ENCODE peak calls at places on chromosomes 3 and 15, in nine cellular contexts. One of them, this sample, is unnamed. For H3K27me3, the result is how much of the 10 kb centered on the place peaks cover.

GRCh38 chr3:150371741-150372254 is 36.3 kb upstream of the TSC22D2 start:
- DNase-seq in naive thymus-derived CD4-positive, alpha-beta T cell: no peak
- DNase-seq in thyroid gland: peak
- DNase-seq in cardiac muscle cell: peak
- DNase-seq in lower lobe of right lung: no peak
- DNase-seq in NT2/D1: no peak
- DNase-seq in left ventricle myocardium inferior: no peak
- DNase-seq in body of pancreas: peak
- DNase-seq in brain microvascular endothelial cell: peak
- DNase-seq in this sample: peak

GRCh38 chr15:90623854-90624253 is 93.3 kb upstream of the BLM start:
- DNase-seq in cardiac muscle cell: no peak
- DNase-seq in lower lobe of right lung: no peak
- DNase-seq in naive thymus-derived CD4-positive, alpha-beta T cell: no peak
- DNase-seq in NT2/D1: no peak
- DNase-seq in body of pancreas: no peak
- DNase-seq in brain microvascular endothelial cell: no peak
- DNase-seq in thyroid gland: no peak
- DNase-seq in left ventricle myocardium inferior: no peak
- DNase-seq in this sample: peak

GRCh38 chr3:191499307-191500125 is 38.6 kb downstream of the PYDC2 start:
- DNase-seq in lower lobe of right lung: no peak
- DNase-seq in cardiac muscle cell: peak
- DNase-seq in body of pancreas: peak
- DNase-seq in brain microvascular endothelial cell: peak
- DNase-seq in naive thymus-derived CD4-positive, alpha-beta T cell: no peak
- DNase-seq in thyroid gland: peak
- DNase-seq in NT2/D1: no peak
- DNase-seq in left ventricle myocardium inferior: peak
- DNase-seq in this sample: no peak

GRCh38 chr3:147939425-147940196 is 530.4 kb downstream of the ZIC1 start:
- DNase-seq in thyroid gland: no peak
- DNase-seq in left ventricle myocardium inferior: no peak
- DNase-seq in lower lobe of right lung: no peak
- DNase-seq in body of pancreas: no peak
- DNase-seq in naive thymus-derived CD4-positive, alpha-beta T cell: no peak
- DNase-seq in brain microvascular endothelial cell: no peak
- DNase-seq in cardiac muscle cell: peak
- DNase-seq in NT2/D1: no peak
- DNase-seq in this sample: no peak

GRCh38 chr3:197022405-197023231 is 7.0 kb downstream of the MELTF start:
- DNase-seq in body of pancreas: no peak
- DNase-seq in naive thymus-derived CD4-positive, alpha-beta T cell: no peak
- DNase-seq in lower lobe of right lung: no peak
- DNase-seq in NT2/D1: no peak
- DNase-seq in thyroid gland: no peak
- DNase-seq in cardiac muscle cell: peak
- DNase-seq in brain microvascular endothelial cell: no peak
- DNase-seq in left ventricle myocardium inferior: no peak
- DNase-seq in this sample: no peak

GRCh38 chr15:101054116-101054515 is 135.0 kb downstream of the LRRK1 start:
- DNase-seq in naive thymus-derived CD4-positive, alpha-beta T cell: no peak
- DNase-seq in left ventricle myocardium inferior: no peak
- DNase-seq in body of pancreas: no peak
- DNase-seq in NT2/D1: no peak
- DNase-seq in lower lobe of right lung: no peak
- DNase-seq in thyroid gland: no peak
- DNase-seq in brain microvascular endothelial cell: no peak
- DNase-seq in cardiac muscle cell: no peak
- DNase-seq in this sample: no peak

GRCh38 chr3:78725703-78726246 is 1042.0 kb downstream of the ROBO1 start:
- DNase-seq in thyroid gland: no peak
- DNase-seq in lower lobe of right lung: no peak
- DNase-seq in brain microvascular endothelial cell: no peak
- DNase-seq in left ventricle myocardium inferior: no peak
- DNase-seq in NT2/D1: no peak
- DNase-seq in body of pancreas: no peak
- DNase-seq in cardiac muscle cell: no peak
- DNase-seq in naive thymus-derived CD4-positive, alpha-beta T cell: no peak
- DNase-seq in this sample: no peak

GRCh38 chr3:30607032-30607833 is 832 bp downstream of the TGFBR2 start:
- DNase-seq in naive thymus-derived CD4-positive, alpha-beta T cell: peak
- DNase-seq in body of pancreas: peak
- DNase-seq in left ventricle myocardium inferior: peak
- DNase-seq in cardiac muscle cell: peak
- DNase-seq in NT2/D1: peak
- DNase-seq in brain microvascular endothelial cell: no peak
- DNase-seq in thyroid gland: peak
- DNase-seq in lower lobe of right lung: peak
- DNase-seq in this sample: peak

GRCh38 chr15:71136159-71137137 is 21.2 kb downstream of the THSD4 start:
- DNase-seq in naive thymus-derived CD4-positive, alpha-beta T cell: no peak
- DNase-seq in brain microvascular endothelial cell: peak
- DNase-seq in NT2/D1: peak
- DNase-seq in left ventricle myocardium inferior: no peak
- DNase-seq in thyroid gland: peak
- DNase-seq in lower lobe of right lung: no peak
- DNase-seq in cardiac muscle cell: no peak
- DNase-seq in body of pancreas: peak
- DNase-seq in this sample: no peak

GRCh38 chr3:45152307-45152706 is 6.1 kb upstream of the CDCP1 start:
- DNase-seq in naive thymus-derived CD4-positive, alpha-beta T cell: no peak
- DNase-seq in body of pancreas: no peak
- DNase-seq in brain microvascular endothelial cell: no peak
- DNase-seq in NT2/D1: no peak
- DNase-seq in lower lobe of right lung: no peak
- DNase-seq in thyroid gland: no peak
- DNase-seq in left ventricle myocardium inferior: no peak
- DNase-seq in cardiac muscle cell: no peak
- DNase-seq in this sample: no peak

GRCh38 chr3:44685128-44685800 is 27.2 kb upstream of the ZNF502 start:
- DNase-seq in NT2/D1: peak
- DNase-seq in body of pancreas: peak
- DNase-seq in naive thymus-derived CD4-positive, alpha-beta T cell: peak
- DNase-seq in left ventricle myocardium inferior: peak
- DNase-seq in brain microvascular endothelial cell: peak
- DNase-seq in cardiac muscle cell: peak
- DNase-seq in thyroid gland: peak
- DNase-seq in lower lobe of right lung: peak
- DNase-seq in this sample: peak

GRCh38 chr3:33681667-33682066 is 36.4 kb downstream of the CLASP2 start:
- DNase-seq in brain microvascular endothelial cell: no peak
- DNase-seq in lower lobe of right lung: no peak
- DNase-seq in NT2/D1: no peak
- DNase-seq in body of pancreas: no peak
- DNase-seq in cardiac muscle cell: no peak
- DNase-seq in thyroid gland: no peak
- DNase-seq in naive thymus-derived CD4-positive, alpha-beta T cell: no peak
- DNase-seq in left ventricle myocardium inferior: no peak
- DNase-seq in this sample: no peak

GRCh38 chr3:157460253-157460652 is 23.6 kb downstream of the PTX3 start:
- DNase-seq in left ventricle myocardium inferior: no peak
- DNase-seq in naive thymus-derived CD4-positive, alpha-beta T cell: no peak
- DNase-seq in lower lobe of right lung: no peak
- DNase-seq in body of pancreas: no peak
- DNase-seq in NT2/D1: no peak
- DNase-seq in cardiac muscle cell: peak
- DNase-seq in brain microvascular endothelial cell: peak
- DNase-seq in thyroid gland: no peak
- DNase-seq in this sample: no peak

GRCh38 chr15:68431792-68432401 is at the start of gene ITGA11:
- DNase-seq in naive thymus-derived CD4-positive, alpha-beta T cell: no peak
- DNase-seq in NT2/D1: peak
- DNase-seq in cardiac muscle cell: peak
- DNase-seq in left ventricle myocardium inferior: peak
- DNase-seq in thyroid gland: peak
- DNase-seq in body of pancreas: peak
- DNase-seq in lower lobe of right lung: peak
- DNase-seq in brain microvascular endothelial cell: peak
- DNase-seq in this sample: no peak

GRCh38 chr15:90952901-90953677 is 1.6 kb upstream of the RCCD1 start:
- DNase-seq in NT2/D1: no peak
- DNase-seq in cardiac muscle cell: no peak
- DNase-seq in body of pancreas: no peak
- DNase-seq in lower lobe of right lung: no peak
- DNase-seq in brain microvascular endothelial cell: no peak
- DNase-seq in thyroid gland: no peak
- DNase-seq in left ventricle myocardium inferior: no peak
- DNase-seq in naive thymus-derived CD4-positive, alpha-beta T cell: no peak
- DNase-seq in this sample: no peak

GRCh38 chr3:193851941-193852674 is 259.1 kb downstream of the OPA1 start:
- DNase-seq in naive thymus-derived CD4-positive, alpha-beta T cell: no peak
- DNase-seq in thyroid gland: peak
- DNase-seq in lower lobe of right lung: no peak
- DNase-seq in cardiac muscle cell: no peak
- DNase-seq in NT2/D1: peak
- DNase-seq in brain microvascular endothelial cell: no peak
- DNase-seq in body of pancreas: peak
- DNase-seq in left ventricle myocardium inferior: no peak
- DNase-seq in this sample: no peak

GRCh38 chr3:108389361-108389760 is 93.0 kb downstream of the HHLA2 start:
- DNase-seq in brain microvascular endothelial cell: no peak
- DNase-seq in lower lobe of right lung: no peak
- DNase-seq in naive thymus-derived CD4-positive, alpha-beta T cell: no peak
- DNase-seq in cardiac muscle cell: no peak
- DNase-seq in NT2/D1: no peak
- DNase-seq in thyroid gland: no peak
- DNase-seq in left ventricle myocardium inferior: no peak
- DNase-seq in body of pancreas: no peak
- DNase-seq in this sample: no peak

GRCh38 chr3:72488736-72489030 is 359.6 kb downstream of the SHQ1 start:
- DNase-seq in NT2/D1: no peak
- DNase-seq in cardiac muscle cell: no peak
- DNase-seq in lower lobe of right lung: no peak
- DNase-seq in body of pancreas: peak
- DNase-seq in brain microvascular endothelial cell: peak
- DNase-seq in thyroid gland: no peak
- DNase-seq in left ventricle myocardium inferior: no peak
- DNase-seq in naive thymus-derived CD4-positive, alpha-beta T cell: no peak
- DNase-seq in this sample: no peak

GRCh38 chr15:42056934-42057743 is 36.3 kb upstream of the PLA2G4E start:
- DNase-seq in cardiac muscle cell: peak
- DNase-seq in brain microvascular endothelial cell: peak
- DNase-seq in NT2/D1: peak
- DNase-seq in thyroid gland: peak
- DNase-seq in body of pancreas: peak
- DNase-seq in naive thymus-derived CD4-positive, alpha-beta T cell: peak
- DNase-seq in lower lobe of right lung: peak
- DNase-seq in left ventricle myocardium inferior: peak
- DNase-seq in this sample: peak
- H3K4me3 ChIP-seq in cardiac muscle cell: no peak
- H3K4me3 ChIP-seq in brain microvascular endothelial cell: peak
- H3K4me3 ChIP-seq in NT2/D1: no peak
- H3K4me3 ChIP-seq in thyroid gland: peak
- H3K4me3 ChIP-seq in body of pancreas: no peak
- H3K4me3 ChIP-seq in naive thymus-derived CD4-positive, alpha-beta T cell: peak
- H3K4me3 ChIP-seq in lower lobe of right lung: peak
- H3K4me3 ChIP-seq in left ventricle myocardium inferior: peak
- H3K4me3 ChIP-seq in this sample: peak

GRCh38 chr15:77715051-77715450 is 82.3 kb upstream of the LINGO1 start:
- DNase-seq in lower lobe of right lung: no peak
- DNase-seq in cardiac muscle cell: no peak
- DNase-seq in left ventricle myocardium inferior: no peak
- DNase-seq in brain microvascular endothelial cell: no peak
- DNase-seq in body of pancreas: no peak
- DNase-seq in NT2/D1: no peak
- DNase-seq in naive thymus-derived CD4-positive, alpha-beta T cell: no peak
- DNase-seq in thyroid gland: no peak
- DNase-seq in this sample: no peak
- H3K27me3 ChIP-seq in lower lobe of right lung: under half
- H3K27me3 ChIP-seq in cardiac muscle cell: under half
- H3K27me3 ChIP-seq in left ventricle myocardium inferior: under half
- H3K27me3 ChIP-seq in brain microvascular endothelial cell: under half
- H3K27me3 ChIP-seq in body of pancreas: under half
- H3K27me3 ChIP-seq in NT2/D1: under half
- H3K27me3 ChIP-seq in naive thymus-derived CD4-positive, alpha-beta T cell: under half
- H3K27me3 ChIP-seq in thyroid gland: under half
- H3K27me3 ChIP-seq in this sample: under half

DNA sequence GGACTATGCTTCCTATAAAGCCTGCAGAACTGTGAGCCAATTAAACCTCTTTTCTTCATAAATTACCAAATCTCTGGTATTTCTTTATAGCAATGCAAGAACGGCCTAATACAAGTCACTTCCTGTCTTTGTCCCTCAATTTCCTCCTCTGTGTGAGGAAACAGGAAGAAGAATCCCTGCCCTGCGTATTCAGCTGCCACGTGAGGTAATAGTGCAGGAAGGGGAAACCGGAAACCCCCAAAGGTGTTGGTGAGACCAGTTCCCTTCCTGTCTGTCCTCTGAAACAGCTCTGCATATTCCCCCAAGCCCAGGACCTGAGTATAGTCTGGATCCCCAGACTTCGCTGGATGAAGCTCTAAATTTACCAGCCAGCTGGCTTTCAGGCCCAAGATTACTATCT is 18.1 kb upstream of the PTPN23 start:
- DNase-seq in body of pancreas: no peak
- DNase-seq in cardiac muscle cell: no peak
- DNase-seq in NT2/D1: no peak
- DNase-seq in lower lobe of right lung: no peak
- DNase-seq in naive thymus-derived CD4-positive, alpha-beta T cell: peak
- DNase-seq in brain microvascular endothelial cell: no peak
- DNase-seq in thyroid gland: no peak
- DNase-seq in left ventricle myocardium inferior: no peak
- DNase-seq in this sample: no peak
- H3K4me3 ChIP-seq in body of pancreas: no peak
- H3K4me3 ChIP-seq in cardiac muscle cell: no peak
- H3K4me3 ChIP-seq in NT2/D1: no peak
- H3K4me3 ChIP-seq in lower lobe of right lung: no peak
- H3K4me3 ChIP-seq in naive thymus-derived CD4-positive, alpha-beta T cell: no peak
- H3K4me3 ChIP-seq in brain microvascular endothelial cell: no peak
- H3K4me3 ChIP-seq in thyroid gland: no peak
- H3K4me3 ChIP-seq in left ventricle myocardium inferior: no peak
- H3K4me3 ChIP-seq in this sample: no peak

GRCh38 chr3:50342818-50343633 is 2.4 kb upstream of the RASSF1 start:
- DNase-seq in body of pancreas: no peak
- DNase-seq in cardiac muscle cell: no peak
- DNase-seq in NT2/D1: no peak
- DNase-seq in left ventricle myocardium inferior: no peak
- DNase-seq in brain microvascular endothelial cell: no peak
- DNase-seq in naive thymus-derived CD4-positive, alpha-beta T cell: no peak
- DNase-seq in thyroid gland: no peak
- DNase-seq in lower lobe of right lung: no peak
- DNase-seq in this sample: no peak

GRCh38 chr3:50340404-50341329 is at the start of gene RASSF1:
- DNase-seq in body of pancreas: peak
- DNase-seq in thyroid gland: peak
- DNase-seq in naive thymus-derived CD4-positive, alpha-beta T cell: peak
- DNase-seq in brain microvascular endothelial cell: no peak
- DNase-seq in lower lobe of right lung: peak
- DNase-seq in NT2/D1: no peak
- DNase-seq in cardiac muscle cell: no peak
- DNase-seq in left ventricle myocardium inferior: peak
- DNase-seq in this sample: peak

GRCh38 chr3:50341537-50341936 is 901 bp upstream of the RASSF1 start:
- DNase-seq in left ventricle myocardium inferior: no peak
- DNase-seq in body of pancreas: no peak
- DNase-seq in lower lobe of right lung: peak
- DNase-seq in NT2/D1: no peak
- DNase-seq in cardiac muscle cell: no peak
- DNase-seq in brain microvascular endothelial cell: no peak
- DNase-seq in naive thymus-derived CD4-positive, alpha-beta T cell: no peak
- DNase-seq in thyroid gland: no peak
- DNase-seq in this sample: no peak

GRCh38 chr3:50339485-50340196 is 995 bp downstream of the RASSF1 start:
- DNase-seq in lower lobe of right lung: peak
- DNase-seq in cardiac muscle cell: no peak
- DNase-seq in NT2/D1: no peak
- DNase-seq in body of pancreas: no peak
- DNase-seq in thyroid gland: no peak
- DNase-seq in left ventricle myocardium inferior: no peak
- DNase-seq in brain microvascular endothelial cell: peak
- DNase-seq in naive thymus-derived CD4-positive, alpha-beta T cell: no peak
- DNase-seq in this sample: no peak

GRCh38 chr3:50341996-50342732 is 1.5 kb upstream of the RASSF1 start:
- DNase-seq in body of pancreas: no peak
- DNase-seq in naive thymus-derived CD4-positive, alpha-beta T cell: no peak
- DNase-seq in thyroid gland: no peak
- DNase-seq in cardiac muscle cell: no peak
- DNase-seq in NT2/D1: no peak
- DNase-seq in brain microvascular endothelial cell: no peak
- DNase-seq in left ventricle myocardium inferior: no peak
- DNase-seq in lower lobe of right lung: no peak
- DNase-seq in this sample: no peak
- H3K27me3 ChIP-seq in body of pancreas: under half
- H3K27me3 ChIP-seq in naive thymus-derived CD4-positive, alpha-beta T cell: under half
- H3K27me3 ChIP-seq in thyroid gland: under half
- H3K27me3 ChIP-seq in cardiac muscle cell: half or more
- H3K27me3 ChIP-seq in NT2/D1: under half
- H3K27me3 ChIP-seq in brain microvascular endothelial cell: under half
- H3K27me3 ChIP-seq in left ventricle myocardium inferior: under half
- H3K27me3 ChIP-seq in lower lobe of right lung: under half
- H3K27me3 ChIP-seq in this sample: under half